ENCODE peak calls at places on chromosomes 11 and 22, in eight cellular contexts. E, M, F, L, R, I, V and W are unnamed samples.

GRCh38 chr11:72584293-72584921 is 89.8 kb downstream of the PDE2A start:
- DNase-seq in E (no peak), M (no peak), F (no peak), L (no peak), R (no peak), I (no peak), V (peak; percentile 57), W (no peak)

GRCh38 chr22:38741576-38741975 is 14.2 kb downstream of the SUN2 start:
- DNase-seq in E (no peak), M (no peak), F (no peak), L (no peak), R (no peak), I (no peak), V (no peak), W (no peak)

GRCh38 chr11:120141144-120142071 is 3.5 kb upstream of the TRIM29 start:
- DNase-seq in E (no peak), M (no peak), F (no peak), L (no peak), R (no peak), I (peak; percentile 20), V (no peak), W (no peak)

GRCh38 chr11:70552441-70553150 is 154.3 kb downstream of the CTTN start:
- DNase-seq in E (no peak), M (no peak), F (no peak), L (peak; percentile 92), R (no peak), I (no peak), V (no peak), W (no peak)

GRCh38 chr11:2271077-2271326 is 614 bp upstream of the ASCL2 start:
- DNase-seq in E (no peak), M (peak; percentile 64), F (no peak), L (no peak), R (no peak), I (no peak), V (peak; percentile 33), W (no peak)

GRCh38 chr11:64566042-64566914 is 24.7 kb upstream of the SLC22A12 start:
- DNase-seq in E (no peak), M (no peak), F (peak; percentile 77), L (peak; percentile 73), R (peak; percentile 83), I (peak; percentile 97), V (peak; percentile 5), W (peak; percentile 84)

GRCh38 chr11:110179064-110179463 is 85.9 kb downstream of the ZC3H12C start:
- DNase-seq in E (no peak), M (no peak), F (no peak), L (no peak), R (no peak), I (no peak), V (no peak), W (no peak)

GRCh38 chr22:19121631-19122142 is 525 bp downstream of the DGCR2 start:
- DNase-seq in E (no peak), M (peak; percentile 22), F (no peak), L (peak; percentile 40), R (peak; percentile 21), I (peak; percentile 78), V (peak; percentile 50), W (peak; percentile 53)

GRCh38 chr11:2525166-2525861 is 80.5 kb downstream of the KCNQ1 start:
- DNase-seq in E (no peak), M (no peak), F (no peak), L (peak; percentile 6), R (no peak), I (peak; percentile 55), V (no peak), W (no peak)

GRCh38 chr11:65403607-65404121 is 17.2 kb downstream of the FRMD8 start:
- DNase-seq in E (no peak), M (peak; percentile 90), F (no peak), L (no peak), R (no peak), I (no peak), V (no peak), W (no peak)

GRCh38 chr11:69642549-69642912 is 1.6 kb downstream of the CCND1 start:
- DNase-seq in E (no peak), M (no peak), F (no peak), L (no peak), R (no peak), I (peak; percentile 54), V (peak; percentile 26), W (no peak)

GRCh38 chr11:117759305-117759704 is 37.7 kb downstream of the DSCAML1 start:
- DNase-seq in E (no peak), M (no peak), F (no peak), L (no peak), R (no peak), I (no peak), V (no peak), W (no peak)

GRCh38 chr11:35036642-35037041 is 102.3 kb upstream of the CD44 start:
- DNase-seq in E (no peak), M (no peak), F (no peak), L (no peak), R (peak; percentile 76), I (peak; percentile 64), V (no peak), W (peak; percentile 38)